ENCODE peak calls at places on chromosome 22, in ten cellular contexts. S is skeletal muscle cell; R is T-helper 17 cell; O is naive thymus-derived CD4-positive, alpha-beta T cell; B is activated naive CD8-positive, alpha-beta T cell treated with anti-CD3 and anti-CD28 coated beads, Interleukin-2, amount 50 U/mL, for 24 hours; P is GM12865; V is CD4-positive, CD25-positive, alpha-beta regulatory T cell; U is progenitor cell of endocrine pancreas; H is stimulated activated CD4-positive, alpha-beta T cell treated with anti-CD3 and anti-CD28 coated beads, Interleukin-4, amount 100 ng/mL, for 48 hours; G is KG1. D is an unnamed sample.

GRCh38 chr22:43302462-43303109 is 40.6 kb downstream of the SCUBE1 start:
- DNase-seq in S (no peak), R (no peak), O (no peak), B (no peak), P (no peak), V (no peak), U (no peak), H (no peak), G (no peak), D (no peak)

GRCh38 chr22:39466228-39467006 is 9.6 kb downstream of the MGAT3 start:
- DNase-seq in S (no peak), R (no peak), O (no peak), B (no peak), P (no peak), V (no peak), U (no peak), H (no peak), G (no peak), D (no peak)

GRCh38 chr22:40890881-40891280 is 29.0 kb upstream of the DNAJB7 start:
- DNase-seq in S (no peak), R (no peak), O (no peak), B (no peak), P (no peak), V (no peak), U (no peak), H (no peak), G (no peak), D (no peak)

GRCh38 chr22:46075764-46076531 is 74.4 kb upstream of the PPARA start:
- DNase-seq in S (no peak), R (peak; percentile 7), O (no peak), B (no peak), P (no peak), V (no peak), U (no peak), H (no peak), G (no peak), D (peak; percentile 37)

GRCh38 chr22:37643225-37643847 is 3.9 kb downstream of the SH3BP1 start:
- DNase-seq in S (no peak), R (peak; percentile 78), O (peak; percentile 90), B (peak; percentile 93), P (peak; percentile 80), V (peak; percentile 82), U (peak; percentile 90), H (peak; percentile 95), G (peak; percentile 55), D (peak; percentile 82)

GRCh38 chr22:35971418-35972119 is 57.1 kb downstream of the RBFOX2 start:
- DNase-seq in S (peak; percentile 75), R (no peak), O (no peak), B (no peak), P (no peak), V (no peak), U (no peak), H (no peak), G (no peak), D (no peak)

GRCh38 chr22:26330971-26331625 is 98.0 kb upstream of the ASPHD2 start:
- DNase-seq in S (peak; percentile 5), R (no peak), O (peak; percentile 53), B (peak; percentile 60), P (peak; percentile 67), V (peak; percentile 62), U (peak; percentile 64), H (peak; percentile 56), G (peak; percentile 8), D (no peak)

GRCh38 chr22:46331496-46331895 is 4.0 kb upstream of the TRMU start:
- DNase-seq in S (no peak), R (no peak), O (no peak), B (no peak), P (no peak), V (no peak), U (no peak), H (no peak), G (no peak), D (no peak)

GRCh38 chr22:46769191-46769675 is 6.8 kb downstream of the TBC1D22A start:
- DNase-seq in S (no peak), R (no peak), O (no peak), B (no peak), P (peak; percentile 76), V (no peak), U (no peak), H (no peak), G (no peak), D (peak; percentile 31)

GRCh38 chr22:40732996-40733292 is 53.7 kb downstream of the MCHR1 start:
- DNase-seq in S (no peak), R (no peak), O (no peak), B (no peak), P (no peak), V (no peak), U (no peak), H (no peak), G (no peak), D (no peak)

GRCh38 chr22:41589260-41589600 is 410 bp downstream of the PMM1 start:
- DNase-seq in S (no peak), R (no peak), O (no peak), B (no peak), P (peak; percentile 41), V (no peak), U (no peak), H (no peak), G (no peak), D (no peak)

GRCh38 chr22:36868546-36868945 is 7.7 kb downstream of the NCF4 start:
- DNase-seq in S (no peak), R (no peak), O (no peak), B (no peak), P (no peak), V (no peak), U (no peak), H (no peak), G (no peak), D (no peak)

GRCh38 chr22:36911887-36912661 is 1.4 kb upstream of the CSF2RB start:
- DNase-seq in S (no peak), R (no peak), O (no peak), B (no peak), P (no peak), V (no peak), U (no peak), H (no peak), G (no peak), D (no peak)

GRCh38 chr22:26724414-26724813 is 67.0 kb downstream of the MIAT start:
- DNase-seq in S (no peak), R (no peak), O (no peak), B (no peak), P (peak; percentile 46), V (no peak), U (no peak), H (no peak), G (no peak), D (no peak)

GRCh38 chr22:30435674-30436126 is 10.1 kb downstream of the MTFP1 start:
- DNase-seq in S (no peak), R (peak; percentile 53), O (peak; percentile 54), B (peak; percentile 75), P (peak; percentile 72), V (peak; percentile 89), U (no peak), H (peak; percentile 46), G (peak; percentile 49), D (peak; percentile 57)

GRCh38 chr22:50572965-50573364 is 5.3 kb downstream of the CPT1B start:
- DNase-seq in S (no peak), R (no peak), O (no peak), B (no peak), P (no peak), V (no peak), U (no peak), H (no peak), G (no peak), D (no peak)

D was measured in left lung.